ENCODE peak calls at places on chromosomes 3 and 15, in eight cellular contexts. K is CD8-positive, alpha-beta memory T cell; O is C1 segment of cervical spinal cord; E is body of pancreas; Q is activated CD4-positive, alpha-beta memory T cell treated with anti-CD3 and anti-CD28 coated beads, Interleukin-2, amount 10 ng/mL, durations not matched to agents 7 days and 5 days; F is HL-60; N is adrenal gland; G is mucosa of gallbladder. D is an unnamed sample.

GRCh38 chr3:149820183-149820582 is 7.2 kb downstream of the RNF13 start:
- DNase-seq in K (no peak), Q (no peak), F (no peak), N (no peak), G (no peak), E (no peak), O (no peak), D (no peak)

GRCh38 chr3:87164245-87164644 is 62.9 kb upstream of the CHMP2B start:
- DNase-seq in G (no peak), E (no peak), Q (no peak), F (no peak), N (no peak), O (no peak), K (no peak), D (no peak)

GRCh38 chr15:84671211-84671610 is 13.2 kb upstream of the NMB start:
- DNase-seq in F (no peak), N (no peak), E (no peak), K (no peak), O (no peak), G (no peak), Q (no peak), D (no peak)

GRCh38 chr3:181009225-181009624 is 19.7 kb upstream of the DNAJC19 start:
- DNase-seq in O (no peak), G (no peak), K (no peak), E (no peak), F (no peak), N (no peak), Q (no peak), D (no peak)

GRCh38 chr3:133980550-133980949 is 49.2 kb downstream of the SLCO2A1 start:
- DNase-seq in E (no peak), N (no peak), O (no peak), Q (no peak), K (no peak), F (no peak), G (no peak), D (no peak)

GRCh38 chr3:149512073-149512782 is 37.7 kb downstream of the TM4SF4 start:
- DNase-seq in K (no peak), G (peak), O (no peak), F (no peak), N (peak), E (peak), Q (peak), D (peak)

GRCh38 chr3:53902711-53903110 is 11.1 kb upstream of the SELENOK start:
- DNase-seq in K (no peak), E (no peak), N (no peak), O (no peak), F (no peak), Q (no peak), G (no peak), D (no peak)

GRCh38 chr15:80902298-80902801 is 87.3 kb downstream of the MESD start:
- DNase-seq in G (no peak), K (no peak), O (no peak), F (no peak), E (no peak), N (no peak), Q (no peak), D (no peak)

D was measured in Peyer's patch.